ENCODE peak calls at places on chromosomes 13 and 19, in five cellular contexts. X is H1, J is HCT116, K is K562, M is HepG2. Z is an unnamed sample.

GRCh38 chr19:48351341-48351752 is 12.4 kb downstream of the TMEM143 start:
- DNase-seq in K (peak), J (no peak), M (peak), X (peak), Z (no peak)

GRCh38 chr13:72126424-72126823 is 259.4 kb upstream of the DACH1 start:
- DNase-seq in K (no peak), J (no peak), M (no peak), X (no peak), Z (no peak)

GRCh38 chr13:107271226-107271625 is 703.3 kb upstream of the ARGLU1 start:
- DNase-seq in M (no peak), X (peak), K (no peak), J (no peak), Z (no peak)

GRCh38 chr13:110757296-110757695 is 43.8 kb downstream of the ING1 start:
- DNase-seq in K (no peak), M (no peak), J (no peak), X (peak), Z (no peak)

GRCh38 chr19:41795031-41795461 is 1.3 kb upstream of the CEACAM3 start:
- DNase-seq in K (peak), X (peak), M (peak), J (peak), Z (peak)

GRCh38 chr13:113859311-113860050 is 4.4 kb downstream of the GAS6 start:
- DNase-seq in J (no peak), X (no peak), M (no peak), K (no peak), Z (no peak)

GRCh38 chr13:106700007-106700950 is 132.3 kb upstream of the ARGLU1 start:
- DNase-seq in M (no peak), X (no peak), K (no peak), J (no peak), Z (no peak)

GRCh38 chr13:113616991-113617749 is 32.6 kb downstream of the TFDP1 start:
- DNase-seq in X (no peak), J (no peak), K (no peak), M (no peak), Z (no peak)

GRCh38 chr13:114064516-114065140 is 67.8 kb downstream of the RASA3 start:
- DNase-seq in M (no peak), J (no peak), K (peak), X (no peak), Z (no peak)

GRCh38 chr19:18264956-18265610 is 9.2 kb downstream of the IQCN start:
- DNase-seq in X (no peak), M (no peak), J (no peak), K (no peak), Z (no peak)

GRCh38 chr13:56713656-56714055 is 427.1 kb upstream of the PRR20A start:
- DNase-seq in J (no peak), K (no peak), M (no peak), X (no peak), Z (no peak)

GRCh38 chr19:54138777-54139256 is 1.3 kb downstream of the CNOT3 start:
- DNase-seq in J (no peak), M (no peak), K (no peak), X (no peak), Z (no peak)

GRCh38 chr19:55552206-55552605 is 6.9 kb upstream of the SBK3 start:
- DNase-seq in K (no peak), X (no peak), J (no peak), M (no peak), Z (no peak)

GRCh38 chr19:4523306-4524110 is 5.2 kb upstream of the PLIN4 start:
- DNase-seq in J (peak), K (peak), X (peak), M (peak), Z (no peak)

GRCh38 chr13:112768795-112769411 is 79.1 kb downstream of the ATP11A start:
- DNase-seq in J (no peak), X (no peak), M (no peak), K (no peak), Z (peak)

GRCh38 chr13:49791753-49792549 is 531 bp downstream of the KPNA3 start:
- DNase-seq in X (peak), J (no peak), K (peak), M (no peak), Z (no peak)

GRCh38 chr13:98044301-98044700 is 90.8 kb downstream of the IPO5 start:
- DNase-seq in J (no peak), M (no peak), X (no peak), K (no peak), Z (no peak)

GRCh38 chr13:27504541-27504940 is 54.2 kb upstream of the MTIF3 start:
- DNase-seq in X (no peak), M (no peak), J (no peak), K (no peak), Z (no peak)

GRCh38 chr19:50384685-50385535 is 763 bp downstream of the POLD1 start:
- DNase-seq in X (no peak), M (no peak), K (peak), J (no peak), Z (no peak)

GRCh38 chr13:112066624-112067004 is 335 bp upstream of the SOX1 start:
- DNase-seq in M (no peak), X (peak), K (no peak), J (no peak), Z (no peak)

GRCh38 chr19:6935618-6936017 is 48.2 kb downstream of the ADGRE1 start:
- DNase-seq in M (no peak), K (no peak), J (no peak), X (no peak), Z (no peak)

GRCh38 chr19:33780251-33780650 is 16.4 kb upstream of the KCTD15 start:
- DNase-seq in M (no peak), K (no peak), J (no peak), X (no peak), Z (no peak)

GRCh38 chr19:10036601-10037071 is 23.4 kb downstream of the RDH8 start:
- DNase-seq in K (no peak), J (no peak), M (peak), X (no peak), Z (no peak)

GRCh38 chr13:98216711-98217110 is 39.6 kb upstream of the RNF113B start:
- DNase-seq in X (no peak), M (no peak), K (no peak), J (no peak), Z (peak)

GRCh38 chr19:50660083-50660366 is 10.8 kb downstream of the C19orf81 start:
- DNase-seq in K (no peak), X (no peak), M (no peak), J (no peak), Z (no peak)

GRCh38 chr19:32201661-32202060 is 143.7 kb upstream of the ZNF507 start:
- DNase-seq in M (no peak), X (peak), K (no peak), J (no peak), Z (no peak)

GRCh38 chr19:32908641-32909190 is 39.1 kb upstream of the SLC7A9 start:
- DNase-seq in X (no peak), K (no peak), M (no peak), J (no peak), Z (no peak)

GRCh38 chr13:112892759-112893569 is 76.0 kb upstream of the MCF2L start:
- DNase-seq in J (no peak), X (peak), K (no peak), M (peak), Z (no peak)

GRCh38 chr13:45989607-45990006 is 62.9 kb downstream of the ZC3H13 start:
- DNase-seq in K (no peak), X (no peak), J (no peak), M (no peak), Z (no peak)

GRCh38 chr19:54338521-54338920 is 441 bp downstream of the LILRA4 start:
- DNase-seq in X (no peak), J (no peak), K (no peak), M (no peak), Z (no peak)

GRCh38 chr19:41426952-41427646 is at the start of gene B3GNT8:
- DNase-seq in J (no peak), M (peak), K (peak), X (peak), Z (no peak)

GRCh38 chr13:40665061-40665753 is 1.2 kb downstream of the FOXO1 start:
- DNase-seq in X (peak), M (no peak), K (peak), J (no peak), Z (no peak)

GRCh38 chr13:29771247-29771646 is 79.2 kb downstream of the UBL3 start:
- DNase-seq in M (peak), K (no peak), J (peak), X (no peak), Z (no peak)

GRCh38 chr13:32893176-32893575 is 123.0 kb upstream of the KL start:
- DNase-seq in M (no peak), K (no peak), X (no peak), J (no peak), Z (no peak)

GRCh38 chr13:73849292-73849691 is 284.9 kb downstream of the KLF12 start:
- DNase-seq in K (no peak), J (peak), X (no peak), M (peak), Z (no peak)

GRCh38 chr19:45976180-45976579 is 2.5 kb upstream of the NOVA2 start:
- DNase-seq in M (no peak), J (no peak), K (no peak), X (no peak), Z (no peak)

GRCh38 chr13:26050568-26051230 is 1.1 kb downstream of the SHISA2 start:
- DNase-seq in X (peak), J (no peak), M (no peak), K (no peak), Z (no peak)

GRCh38 chr13:68176486-68176885 is 946.4 kb upstream of the PCDH9 start:
- DNase-seq in K (no peak), J (peak), M (no peak), X (no peak), Z (no peak)

GRCh38 chr13:68174905-68175304 is 944.8 kb upstream of the PCDH9 start:
- DNase-seq in K (no peak), M (no peak), X (no peak), J (no peak), Z (no peak)

GRCh38 chr13:68170961-68171360 is 940.8 kb upstream of the PCDH9 start:
- DNase-seq in K (no peak), X (no peak), M (no peak), J (no peak), Z (no peak)

GRCh38 chr13:68168448-68168847 is 938.3 kb upstream of the PCDH9 start:
- DNase-seq in M (no peak), J (no peak), K (no peak), X (no peak), Z (no peak)

GRCh38 chr13:68173111-68173510 is 943.0 kb upstream of the PCDH9 start:
- DNase-seq in M (no peak), K (no peak), J (no peak), X (no peak), Z (no peak)
- TF ChIP-seq ZNF274 in M (no peak), K (no peak), J (no peak), X (no peak), Z (no peak)

DNA sequence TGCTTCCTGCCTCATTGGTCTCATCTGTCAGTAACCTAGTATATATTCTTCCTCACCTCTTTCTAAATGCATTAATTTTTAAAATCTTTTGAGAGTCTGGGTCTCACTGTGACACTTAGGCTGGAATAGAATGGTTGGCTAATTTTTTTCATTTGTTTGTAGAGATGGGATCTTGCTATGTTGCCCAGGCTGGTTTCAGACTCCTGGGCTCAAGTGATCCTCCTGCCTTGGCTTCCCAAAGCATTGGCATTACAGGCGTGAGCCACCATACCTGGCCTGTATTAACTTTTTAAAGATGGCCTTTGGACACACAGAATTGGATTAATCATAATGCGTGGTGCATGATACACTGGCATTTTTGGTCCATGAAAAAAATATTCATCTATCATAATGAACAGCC is 29.9 kb downstream of the SIPA1L3 start:
- DNase-seq in X (no peak), M (no peak), K (no peak), J (no peak), Z (no peak)
- TF ChIP-seq POLR2A in X (no peak), M (no peak), K (no peak), J (no peak), Z (no peak)

DNA sequence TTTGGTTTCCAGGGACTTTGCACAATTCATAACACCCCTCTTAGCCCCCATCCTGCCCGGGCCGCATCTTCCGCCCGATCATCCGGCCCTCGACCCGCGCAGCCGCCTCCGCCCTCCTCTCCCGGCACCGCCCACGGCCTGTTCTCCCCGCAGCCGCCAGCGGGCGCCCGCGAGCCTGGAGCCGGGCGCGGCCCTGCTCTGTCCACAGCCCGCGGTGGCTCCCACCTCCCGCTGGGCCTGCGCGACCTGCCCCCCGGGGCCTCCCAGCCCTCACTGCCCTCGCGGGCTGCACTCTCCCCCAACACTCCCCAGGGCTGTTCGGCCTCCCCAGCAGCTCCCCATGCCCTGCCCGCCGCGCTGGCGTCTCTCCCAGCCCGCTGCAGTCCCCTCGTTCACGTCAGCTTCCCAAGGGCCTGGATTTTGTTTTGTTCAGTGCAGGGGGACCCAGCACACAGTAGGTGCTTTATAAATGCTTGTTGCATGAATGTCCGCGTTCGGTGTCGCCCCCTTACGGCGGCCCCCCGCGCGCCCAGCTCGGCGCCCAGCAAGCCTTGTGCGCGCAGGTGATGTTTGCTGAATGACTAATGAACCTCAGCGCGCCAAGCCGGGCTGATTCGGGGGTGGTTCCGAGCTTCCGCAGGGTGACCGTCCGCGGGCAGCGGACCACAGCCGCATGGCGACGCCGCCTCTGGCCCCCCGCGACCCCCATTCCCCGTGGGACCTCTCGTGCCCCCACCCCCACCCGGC is 4.6 kb upstream of the APC2 start:
- DNase-seq in X (peak), K (peak), J (no peak), M (peak), Z (no peak)
- TF ChIP-seq ZNF274 in X (no peak), K (no peak), J (no peak), M (peak), Z (no peak)

GRCh38 chr19:52942371-52943133 is 19.3 kb upstream of the ZNF888 start:
- DNase-seq in M (peak), J (peak), X (peak), K (peak), Z (peak)
- TF ChIP-seq POLR2A in M (peak), J (no peak), X (peak), K (peak), Z (peak)

GRCh38 chr19:19402656-19403372 is 2.7 kb upstream of the GATAD2A start:
- DNase-seq in M (no peak), X (no peak), J (no peak), K (no peak), Z (no peak)

GRCh38 chr19:19404879-19405860 is at the start of gene GATAD2A:
- DNase-seq in M (peak), J (peak), K (peak), X (peak), Z (peak)

GRCh38 chr19:19403373-19403901 is 2.0 kb upstream of the GATAD2A start:
- DNase-seq in K (peak), J (no peak), X (no peak), M (no peak), Z (no peak)

DNA sequence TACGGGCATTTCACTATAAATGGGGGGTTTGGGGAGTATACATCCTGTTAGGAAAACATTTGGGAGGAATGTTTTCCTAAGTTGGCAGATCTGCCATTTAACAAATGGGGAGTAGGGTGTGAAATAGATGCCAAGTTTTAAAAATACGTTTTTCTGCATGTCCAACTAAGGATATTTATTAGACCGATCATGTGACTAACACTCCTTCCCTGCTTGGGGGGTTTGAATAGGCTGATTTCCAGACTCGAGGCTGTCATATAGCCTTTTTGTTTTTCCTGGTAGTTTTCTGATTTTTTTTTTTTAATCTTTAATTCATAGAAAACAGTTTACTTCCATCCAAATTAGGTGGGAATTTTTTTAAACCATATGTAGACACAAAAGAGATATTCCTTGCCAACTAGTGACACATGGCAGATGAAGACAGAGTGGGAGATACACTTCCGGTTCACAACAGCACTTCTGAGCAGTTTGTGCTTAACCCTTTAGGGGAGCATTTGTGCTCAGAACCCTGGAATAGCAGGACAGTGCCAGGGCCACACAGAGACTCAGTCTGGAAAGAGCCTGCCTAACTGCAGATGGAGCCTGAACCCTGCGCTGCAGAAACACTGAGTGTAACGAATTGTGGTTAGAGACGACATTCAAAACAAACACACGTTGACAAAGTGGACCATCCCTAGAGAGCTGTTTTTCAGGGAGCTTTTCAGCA is 5.6 kb upstream of the GATAD2A start:
- DNase-seq in X (no peak), K (no peak), M (no peak), J (no peak), Z (no peak)
- TF ChIP-seq ZNF274 in X (no peak), K (no peak), M (no peak), J (no peak), Z (no peak)

DNA sequence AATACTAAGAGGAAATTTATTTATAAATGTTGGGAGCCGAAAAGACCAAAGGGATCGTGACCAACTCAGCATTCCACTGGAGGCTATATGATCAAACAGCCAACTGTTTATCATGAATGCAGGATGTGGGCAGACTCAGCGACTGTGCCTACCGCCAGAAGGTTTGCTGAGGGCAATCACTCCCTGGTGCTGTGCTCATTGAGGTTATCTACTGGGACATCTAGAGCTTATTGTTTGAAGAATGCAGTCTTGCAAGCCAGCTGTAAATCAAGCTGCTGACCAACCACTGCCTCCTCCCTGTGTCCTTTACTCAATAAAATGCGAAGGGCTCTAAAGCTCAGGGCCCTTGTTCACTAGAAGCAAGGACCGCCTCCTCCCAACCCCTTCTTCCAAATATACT is 8.5 kb upstream of the XPO4 start:
- DNase-seq in X (no peak), J (no peak), K (no peak), M (no peak), Z (no peak)
- TF ChIP-seq POLR2A in X (no peak), J (no peak), K (no peak), M (no peak), Z (no peak)

DNA sequence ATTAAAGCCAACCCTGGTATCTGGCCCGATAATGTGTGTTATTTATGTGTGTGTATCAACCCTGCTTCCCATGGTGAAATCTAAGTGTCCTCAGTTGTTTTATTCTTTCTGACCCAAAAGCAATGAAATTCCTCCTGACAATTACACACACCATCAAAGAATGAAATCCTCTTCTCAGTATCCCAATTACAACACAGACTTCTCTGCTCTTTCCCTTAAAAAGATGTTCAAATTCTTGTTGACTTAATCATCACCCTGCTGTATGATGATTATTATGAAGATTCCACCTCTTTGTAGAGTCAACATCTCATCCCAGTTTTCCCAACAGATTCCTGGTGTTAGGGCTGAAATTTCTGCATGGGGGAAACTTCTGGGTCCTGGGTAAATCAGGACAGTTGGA is 8.9 kb upstream of the TRPC4 start:
- DNase-seq in K (no peak), M (no peak), J (no peak), X (no peak), Z (no peak)
- TF ChIP-seq ZNF274 in K (no peak), M (no peak), J (no peak), X (no peak), Z (no peak)